ENCODE peak calls at places on chromosomes 3 and 15, in five cellular contexts. R is cardiac fibroblast, G is adrenal gland, M is right lobe of liver, Y is astrocyte of the cerebellum. D is an unnamed sample.

GRCh38 chr3:116064646-116065045 is 380.6 kb downstream of the LSAMP start:
- DNase-seq in Y (no peak), R (no peak), M (no peak), G (no peak), D (no peak)

GRCh38 chr3:135871311-135871710 is 94.2 kb upstream of the PPP2R3A start:
- DNase-seq in Y (no peak), G (no peak), M (no peak), R (no peak), D (no peak)

GRCh38 chr15:77500986-77501385 is 80.3 kb downstream of the HMG20A start:
- DNase-seq in Y (no peak), G (no peak), R (peak), M (no peak), D (no peak)

GRCh38 chr3:18964640-18965039 is 183.7 kb upstream of the KCNH8 start:
- DNase-seq in G (no peak), M (no peak), R (no peak), Y (no peak), D (no peak)

GRCh38 chr15:34644851-34645250 is 61.4 kb upstream of the GOLGA8B start:
- DNase-seq in M (no peak), Y (no peak), R (no peak), G (no peak), D (no peak)

GRCh38 chr3:40312661-40313226 is 3.2 kb downstream of the EIF1B start:
- DNase-seq in M (no peak), Y (no peak), R (peak), G (no peak), D (no peak)

GRCh38 chr3:97720417-97720816 is 44.1 kb upstream of the ARL6 start:
- DNase-seq in Y (no peak), M (no peak), R (no peak), G (no peak), D (no peak)

GRCh38 chr3:133464573-133464972 is 64.7 kb downstream of the BFSP2 start:
- DNase-seq in Y (peak), G (no peak), M (no peak), R (peak), D (no peak)

GRCh38 chr15:40984406-40984805 is 31.1 kb downstream of the CHAC1 start:
- DNase-seq in R (no peak), Y (no peak), G (no peak), M (no peak), D (no peak)

GRCh38 chr3:113495035-113495434 is 19.9 kb downstream of the SPICE1 start:
- DNase-seq in R (peak), M (peak), Y (peak), G (peak), D (no peak)

GRCh38 chr3:45984331-45985312 is 11.0 kb downstream of the FYCO1 start:
- DNase-seq in Y (no peak), M (no peak), R (peak), G (no peak), D (no peak)

GRCh38 chr3:127822166-127822835 is at the start of gene MGLL:
- DNase-seq in Y (no peak), M (peak), G (peak), R (peak), D (no peak)

GRCh38 chr3:100087203-100087602 is 27.1 kb downstream of the FILIP1L start:
- DNase-seq in G (no peak), R (peak), Y (peak), M (no peak), D (peak)

GRCh38 chr3:101619734-101620133 is 45.8 kb downstream of the PCNP start:
- DNase-seq in G (no peak), M (no peak), R (no peak), Y (no peak), D (no peak)

GRCh38 chr3:43869491-43869890 is 178.8 kb downstream of the ABHD5 start:
- DNase-seq in Y (no peak), G (no peak), M (no peak), R (no peak), D (no peak)

GRCh38 chr3:50806806-50807205 is 132.1 kb downstream of the DOCK3 start:
- DNase-seq in Y (no peak), G (no peak), R (no peak), M (no peak), D (peak)

GRCh38 chr3:117885046-117885445 is 1149.6 kb downstream of the IGSF11 start:
- DNase-seq in R (peak), G (no peak), Y (no peak), M (no peak), D (no peak)

GRCh38 chr3:126358038-126358815 is 1.0 kb upstream of the KLF15 start:
- DNase-seq in R (peak), G (peak), Y (no peak), M (peak), D (no peak)

GRCh38 chr15:54482251-54482650 is 504.0 kb downstream of the UNC13C start:
- DNase-seq in R (no peak), G (no peak), Y (no peak), M (no peak), D (no peak)

GRCh38 chr3:143040264-143040879 is 39.0 kb downstream of the U2SURP start:
- DNase-seq in M (no peak), Y (peak), R (peak), G (no peak), D (no peak)

GRCh38 chr3:183295211-183295610 is 42.2 kb downstream of the B3GNT5 start:
- DNase-seq in G (peak), R (peak), M (peak), Y (peak), D (no peak)

GRCh38 chr3:177057768-177058167 is 139.5 kb downstream of the TBL1XR1 start:
- DNase-seq in M (no peak), R (no peak), Y (no peak), G (no peak), D (no peak)

GRCh38 chr3:53114412-53115074 is 15.7 kb downstream of the RFT1 start:
- DNase-seq in Y (no peak), M (no peak), G (no peak), R (no peak), D (no peak)

GRCh38 chr15:40398413-40398873 is 7.2 kb upstream of the IVD start:
- DNase-seq in G (no peak), R (no peak), Y (no peak), M (no peak), D (no peak)

GRCh38 chr3:107927361-107928083 is 163.3 kb downstream of the CD47 start:
- DNase-seq in M (peak), G (peak), Y (peak), R (peak), D (no peak)

GRCh38 chr3:111885578-111885977 is 26.5 kb downstream of the PHLDB2 start:
- DNase-seq in R (no peak), Y (no peak), M (no peak), G (no peak), D (no peak)

GRCh38 chr3:179321585-179322322 is 1.1 kb upstream of the ZNF639 start:
- DNase-seq in M (no peak), R (peak), Y (peak), G (peak), D (no peak)

GRCh38 chr3:38116471-38117162 is 20.3 kb downstream of the ACAA1 start:
- DNase-seq in Y (no peak), G (peak), M (peak), R (no peak), D (no peak)

GRCh38 chr15:38750816-38751215 is 186.2 kb upstream of the RASGRP1 start:
- DNase-seq in R (peak), G (no peak), M (no peak), Y (no peak), D (no peak)

GRCh38 chr15:25780479-25781255 is 82.5 kb downstream of the ATP10A start:
- DNase-seq in M (peak), Y (no peak), R (no peak), G (no peak), D (no peak)

GRCh38 chr15:53580371-53580770 is 179.1 kb downstream of the WDR72 start:
- DNase-seq in R (no peak), Y (no peak), M (peak), G (peak), D (no peak)

GRCh38 chr3:44363591-44363990 is 25.0 kb downstream of the TCAIM start:
- DNase-seq in Y (no peak), G (no peak), R (no peak), M (no peak), D (peak)

GRCh38 chr3:126937533-126938432 is 45.1 kb upstream of the PLXNA1 start:
- DNase-seq in G (no peak), R (no peak), Y (no peak), M (no peak), D (no peak)

GRCh38 chr3:45064512-45065372 is 38.6 kb downstream of the CLEC3B start:
- DNase-seq in R (peak), Y (no peak), M (no peak), G (peak), D (no peak)

GRCh38 chr3:171584100-171584499 is 123.9 kb upstream of the TNIK start:
- DNase-seq in Y (no peak), G (no peak), M (no peak), R (no peak), D (no peak)

GRCh38 chr3:150346956-150347863 is 60.9 kb upstream of the TSC22D2 start:
- DNase-seq in M (no peak), Y (no peak), R (no peak), G (no peak), D (no peak)

GRCh38 chr3:167783781-167784180 is 48.3 kb downstream of the SERPINI1 start:
- DNase-seq in R (no peak), M (no peak), G (no peak), Y (peak), D (no peak)

GRCh38 chr15:40241305-40242215 is 2.7 kb downstream of the PAK6 start:
- DNase-seq in M (no peak), G (no peak), Y (no peak), R (no peak), D (no peak)

DNA sequence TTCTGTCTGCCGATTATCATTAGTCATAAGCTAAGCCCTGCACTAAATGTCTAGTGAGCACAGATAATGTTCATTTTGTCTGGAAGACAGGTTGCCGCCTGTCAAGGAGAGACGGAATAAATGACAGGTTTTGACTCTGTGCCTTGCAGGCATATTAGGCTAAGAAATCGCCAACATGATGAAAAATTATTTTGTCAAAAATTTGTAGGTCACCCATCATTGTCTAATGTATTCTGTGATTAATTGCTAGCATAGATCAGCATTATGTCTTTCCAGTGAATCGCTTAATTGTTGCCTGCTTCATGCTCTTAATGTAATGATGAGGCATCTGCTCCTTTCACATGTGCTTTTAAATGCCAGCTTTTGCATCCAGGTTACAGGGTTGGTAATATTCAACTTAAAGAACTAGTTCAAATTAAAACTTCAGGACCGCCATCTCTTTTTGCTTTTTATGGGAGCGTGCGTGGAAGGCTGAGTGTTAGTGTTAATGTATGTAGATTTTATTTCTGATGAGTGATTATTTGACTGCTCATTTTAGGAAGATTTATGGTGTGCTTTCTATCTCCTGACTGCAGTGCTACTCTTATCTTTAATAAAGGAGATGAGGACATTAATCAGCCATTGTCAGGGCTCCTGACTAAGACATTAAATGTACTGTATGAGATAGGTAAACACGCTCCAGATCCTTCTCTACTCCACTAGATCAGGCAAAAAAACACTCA is 120.8 kb upstream of the MEIS2 start:
- DNase-seq in G (no peak), M (no peak), R (no peak), Y (no peak), D (no peak)
- TF ChIP-seq CTCF in G (no peak), M (no peak), R (no peak), Y (no peak), D (no peak)

GRCh38 chr15:83285284-83285978 is 967 bp upstream of the BNC1 start:
- DNase-seq in Y (no peak), R (no peak), M (no peak), G (no peak), D (no peak)
- H3K4me3 ChIP-seq in Y (peak), R (no peak), M (no peak), G (no peak), D (peak)

DNA sequence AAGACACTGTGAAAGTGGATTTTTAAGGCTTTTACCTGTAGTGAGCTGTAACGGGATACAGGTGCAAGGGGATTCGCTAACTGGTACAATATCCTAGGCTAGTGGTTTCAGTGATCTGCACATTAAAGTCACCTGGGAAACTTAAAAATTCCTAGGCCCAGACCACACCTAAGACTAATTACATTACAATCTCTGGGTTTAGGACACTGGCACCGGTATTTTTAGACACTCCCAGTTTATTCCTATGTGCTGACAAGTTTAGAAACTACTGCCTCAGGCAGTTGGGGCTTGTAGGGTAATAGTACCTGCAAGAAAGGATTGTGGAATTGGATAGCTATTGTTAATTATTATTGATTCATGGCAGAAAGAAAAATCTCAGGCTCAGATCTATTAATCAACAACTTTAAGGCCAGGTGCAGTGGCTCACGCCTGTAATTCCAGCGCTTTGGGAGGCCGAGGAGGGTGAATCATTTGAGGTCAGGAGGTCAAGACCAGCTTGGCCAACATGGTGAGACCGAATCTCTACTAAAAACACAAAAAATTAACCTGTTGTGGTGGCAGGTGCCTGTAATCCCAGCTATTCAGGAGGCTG is 50.4 kb upstream of the CASR start:
- DNase-seq in R (no peak), Y (no peak), M (no peak), G (no peak), D (peak)
- TF ChIP-seq CTCF in R (no peak), Y (no peak), M (no peak), G (no peak), D (no peak)

GRCh38 chr3:31968391-31968926 is 12.6 kb downstream of the OSBPL10 start:
- DNase-seq in M (no peak), Y (no peak), G (no peak), R (peak), D (peak)
- H3K4me3 ChIP-seq in M (no peak), Y (no peak), G (no peak), R (no peak), D (peak)

GRCh38 chr3:87691109-87691508 is 367.7 kb downstream of the CGGBP1 start:
- DNase-seq in G (no peak), R (no peak), M (no peak), Y (no peak), D (no peak)

GRCh38 chr3:87696276-87697013 is 362.4 kb downstream of the CGGBP1 start:
- DNase-seq in Y (no peak), M (no peak), G (no peak), R (no peak), D (no peak)

DNA sequence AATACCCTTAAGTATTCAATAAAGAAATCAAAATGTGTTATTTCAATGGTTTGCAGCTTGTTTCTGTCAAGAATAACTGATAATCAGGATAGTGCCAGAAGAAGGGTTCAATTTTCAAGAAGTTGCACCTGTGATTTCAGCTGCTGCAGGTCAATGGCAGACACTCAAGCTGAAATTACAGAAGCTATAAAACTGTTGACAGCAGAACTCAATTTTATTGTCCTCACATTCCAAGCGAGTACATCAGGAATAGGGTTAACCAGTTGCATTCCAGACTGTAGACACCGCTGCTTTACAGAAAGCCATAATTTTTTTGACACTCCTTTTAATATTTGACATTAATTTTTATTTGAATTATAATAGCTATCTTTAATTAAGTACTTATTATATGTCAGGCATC is 364.1 kb downstream of the CGGBP1 start:
- DNase-seq in G (no peak), Y (no peak), M (no peak), R (no peak), D (no peak)
- TF ChIP-seq CTCF in G (no peak), Y (no peak), M (no peak), R (no peak), D (no peak)

GRCh38 chr3:13414040-13414729 is 5.9 kb downstream of the NUP210 start:
- DNase-seq in G (peak), M (no peak), Y (no peak), R (no peak), D (no peak)
- H3K4me3 ChIP-seq in G (no peak), M (no peak), Y (no peak), R (no peak), D (no peak)

GRCh38 chr3:83946554-83946953 is 1012.2 kb upstream of the CADM2 start:
- DNase-seq in G (no peak), R (no peak), Y (no peak), M (no peak), D (no peak)
- TF ChIP-seq CTCF in G (no peak), R (no peak), Y (no peak), M (no peak), D (peak)

GRCh38 chr3:157347577-157348303 is 88.9 kb upstream of the PTX3 start:
- DNase-seq in G (no peak), R (no peak), Y (no peak), M (no peak), D (no peak)
- H3K4me3 ChIP-seq in G (no peak), R (no peak), Y (no peak), M (no peak), D (no peak)

GRCh38 chr3:124591699-124592098 is 138.6 kb upstream of the UMPS start:
- DNase-seq in R (no peak), M (no peak), Y (no peak), G (no peak), D (no peak)

GRCh38 chr3:124592658-124593441 is 137.4 kb upstream of the UMPS start:
- DNase-seq in G (no peak), M (peak), R (no peak), Y (no peak), D (no peak)

GRCh38 chr3:124597273-124597672 is 133.0 kb upstream of the UMPS start:
- DNase-seq in R (no peak), M (no peak), G (no peak), Y (no peak), D (no peak)

GRCh38 chr3:124593442-124593829 is 136.8 kb upstream of the UMPS start:
- DNase-seq in R (no peak), Y (no peak), G (no peak), M (no peak), D (no peak)

GRCh38 chr3:124594581-124594980 is 135.7 kb upstream of the UMPS start:
- DNase-seq in Y (no peak), G (no peak), R (no peak), M (no peak), D (no peak)
- TF ChIP-seq CTCF in Y (no peak), G (no peak), R (no peak), M (no peak), D (no peak)

D was measured in epithelial cell of proximal tubule.